ENCODE peak calls at places on chromosomes 4 and X, in six cellular contexts. One of them, this sample, is unnamed.

GRCh38 chr4:9969526-9970398 is 51.5 kb downstream of the SLC2A9 start:
- DNase-seq in Right ventricle myocardium inferior: no peak
- DNase-seq in omental fat pad: no peak
- DNase-seq in LoVo: no peak
- DNase-seq in activated CD4-positive, alpha-beta T cell treated with anti-CD3 and anti-CD28 coated beads, Interleukin-2, amount 10 ng/mL, durations not matched to agents 7 days and 5 days: peak
- DNase-seq in T-helper 2 cell: no peak
- DNase-seq in this sample: no peak

GRCh38 chr4:85825937-85826678 is 351.2 kb downstream of the ARHGAP24 start:
- DNase-seq in Right ventricle myocardium inferior: no peak
- DNase-seq in omental fat pad: no peak
- DNase-seq in LoVo: no peak
- DNase-seq in T-helper 2 cell: no peak
- DNase-seq in activated CD4-positive, alpha-beta T cell treated with anti-CD3 and anti-CD28 coated beads, Interleukin-2, amount 10 ng/mL, durations not matched to agents 7 days and 5 days: no peak
- DNase-seq in this sample: no peak

GRCh38 chr4:29970626-29971025 is 749.5 kb upstream of the PCDH7 start:
- DNase-seq in LoVo: no peak
- DNase-seq in Right ventricle myocardium inferior: no peak
- DNase-seq in activated CD4-positive, alpha-beta T cell treated with anti-CD3 and anti-CD28 coated beads, Interleukin-2, amount 10 ng/mL, durations not matched to agents 7 days and 5 days: no peak
- DNase-seq in omental fat pad: no peak
- DNase-seq in T-helper 2 cell: no peak
- DNase-seq in this sample: no peak

GRCh38 chr4:167868163-167868562 is 224.2 kb upstream of the ANXA10 start:
- DNase-seq in activated CD4-positive, alpha-beta T cell treated with anti-CD3 and anti-CD28 coated beads, Interleukin-2, amount 10 ng/mL, durations not matched to agents 7 days and 5 days: no peak
- DNase-seq in Right ventricle myocardium inferior: no peak
- DNase-seq in omental fat pad: no peak
- DNase-seq in LoVo: no peak
- DNase-seq in T-helper 2 cell: no peak
- DNase-seq in this sample: no peak

GRCh38 chr4:47238697-47239096 is 207.3 kb downstream of the GABRB1 start:
- DNase-seq in T-helper 2 cell: no peak
- DNase-seq in activated CD4-positive, alpha-beta T cell treated with anti-CD3 and anti-CD28 coated beads, Interleukin-2, amount 10 ng/mL, durations not matched to agents 7 days and 5 days: no peak
- DNase-seq in Right ventricle myocardium inferior: no peak
- DNase-seq in omental fat pad: no peak
- DNase-seq in LoVo: no peak
- DNase-seq in this sample: no peak

GRCh38 chrX:2828404-2829065 is at the start of gene GYG2:
- DNase-seq in LoVo: peak
- DNase-seq in omental fat pad: no peak
- DNase-seq in Right ventricle myocardium inferior: peak
- DNase-seq in T-helper 2 cell: no peak
- DNase-seq in activated CD4-positive, alpha-beta T cell treated with anti-CD3 and anti-CD28 coated beads, Interleukin-2, amount 10 ng/mL, durations not matched to agents 7 days and 5 days: no peak
- DNase-seq in this sample: no peak

GRCh38 chr4:153022233-153022632 is 86.1 kb downstream of the FHDC1 start:
- DNase-seq in Right ventricle myocardium inferior: no peak
- DNase-seq in omental fat pad: no peak
- DNase-seq in T-helper 2 cell: no peak
- DNase-seq in LoVo: no peak
- DNase-seq in activated CD4-positive, alpha-beta T cell treated with anti-CD3 and anti-CD28 coated beads, Interleukin-2, amount 10 ng/mL, durations not matched to agents 7 days and 5 days: no peak
- DNase-seq in this sample: no peak

GRCh38 chr4:110998308-110998707 is 375.4 kb upstream of the PITX2 start:
- DNase-seq in T-helper 2 cell: no peak
- DNase-seq in omental fat pad: no peak
- DNase-seq in Right ventricle myocardium inferior: no peak
- DNase-seq in activated CD4-positive, alpha-beta T cell treated with anti-CD3 and anti-CD28 coated beads, Interleukin-2, amount 10 ng/mL, durations not matched to agents 7 days and 5 days: no peak
- DNase-seq in LoVo: no peak
- DNase-seq in this sample: no peak

GRCh38 chrX:152850465-152850864 is 19.6 kb downstream of the NSDHL start:
- DNase-seq in activated CD4-positive, alpha-beta T cell treated with anti-CD3 and anti-CD28 coated beads, Interleukin-2, amount 10 ng/mL, durations not matched to agents 7 days and 5 days: no peak
- DNase-seq in Right ventricle myocardium inferior: no peak
- DNase-seq in omental fat pad: no peak
- DNase-seq in LoVo: no peak
- DNase-seq in T-helper 2 cell: no peak
- DNase-seq in this sample: no peak

GRCh38 chr4:26858035-26858918 is 2.4 kb upstream of the STIM2 start:
- DNase-seq in LoVo: no peak
- DNase-seq in Right ventricle myocardium inferior: no peak
- DNase-seq in activated CD4-positive, alpha-beta T cell treated with anti-CD3 and anti-CD28 coated beads, Interleukin-2, amount 10 ng/mL, durations not matched to agents 7 days and 5 days: no peak
- DNase-seq in omental fat pad: no peak
- DNase-seq in T-helper 2 cell: no peak
- DNase-seq in this sample: no peak

GRCh38 chrX:40908026-40908425 is 172.7 kb upstream of the MED14 start:
- DNase-seq in LoVo: no peak
- DNase-seq in activated CD4-positive, alpha-beta T cell treated with anti-CD3 and anti-CD28 coated beads, Interleukin-2, amount 10 ng/mL, durations not matched to agents 7 days and 5 days: no peak
- DNase-seq in T-helper 2 cell: no peak
- DNase-seq in Right ventricle myocardium inferior: no peak
- DNase-seq in omental fat pad: no peak
- DNase-seq in this sample: no peak

GRCh38 chrX:11148401-11148800 is 37.3 kb downstream of the HCCS start:
- DNase-seq in LoVo: no peak
- DNase-seq in activated CD4-positive, alpha-beta T cell treated with anti-CD3 and anti-CD28 coated beads, Interleukin-2, amount 10 ng/mL, durations not matched to agents 7 days and 5 days: no peak
- DNase-seq in omental fat pad: no peak
- DNase-seq in Right ventricle myocardium inferior: no peak
- DNase-seq in T-helper 2 cell: no peak
- DNase-seq in this sample: no peak

GRCh38 chrX:21225643-21226042 is 148.6 kb upstream of the CNKSR2 start:
- DNase-seq in activated CD4-positive, alpha-beta T cell treated with anti-CD3 and anti-CD28 coated beads, Interleukin-2, amount 10 ng/mL, durations not matched to agents 7 days and 5 days: no peak
- DNase-seq in LoVo: no peak
- DNase-seq in omental fat pad: no peak
- DNase-seq in T-helper 2 cell: no peak
- DNase-seq in Right ventricle myocardium inferior: no peak
- DNase-seq in this sample: no peak

GRCh38 chrX:14528629-14529287 is 578 bp upstream of the GLRA2 start:
- DNase-seq in Right ventricle myocardium inferior: peak
- DNase-seq in LoVo: peak
- DNase-seq in omental fat pad: peak
- DNase-seq in activated CD4-positive, alpha-beta T cell treated with anti-CD3 and anti-CD28 coated beads, Interleukin-2, amount 10 ng/mL, durations not matched to agents 7 days and 5 days: peak
- DNase-seq in T-helper 2 cell: no peak
- DNase-seq in this sample: no peak

GRCh38 chr4:2862528-2862927 is 18.9 kb downstream of the ADD1 start:
- DNase-seq in activated CD4-positive, alpha-beta T cell treated with anti-CD3 and anti-CD28 coated beads, Interleukin-2, amount 10 ng/mL, durations not matched to agents 7 days and 5 days: no peak
- DNase-seq in LoVo: peak
- DNase-seq in omental fat pad: no peak
- DNase-seq in T-helper 2 cell: no peak
- DNase-seq in Right ventricle myocardium inferior: no peak
- DNase-seq in this sample: no peak

GRCh38 chrX:68822641-68823410 is 6.0 kb upstream of the EFNB1 start:
- DNase-seq in LoVo: peak
- DNase-seq in Right ventricle myocardium inferior: no peak
- DNase-seq in omental fat pad: no peak
- DNase-seq in T-helper 2 cell: no peak
- DNase-seq in activated CD4-positive, alpha-beta T cell treated with anti-CD3 and anti-CD28 coated beads, Interleukin-2, amount 10 ng/mL, durations not matched to agents 7 days and 5 days: no peak
- DNase-seq in this sample: no peak

GRCh38 chrX:28988246-28988645 is 401.0 kb downstream of the IL1RAPL1 start:
- DNase-seq in Right ventricle myocardium inferior: no peak
- DNase-seq in omental fat pad: no peak
- DNase-seq in activated CD4-positive, alpha-beta T cell treated with anti-CD3 and anti-CD28 coated beads, Interleukin-2, amount 10 ng/mL, durations not matched to agents 7 days and 5 days: no peak
- DNase-seq in T-helper 2 cell: no peak
- DNase-seq in LoVo: no peak
- DNase-seq in this sample: no peak

GRCh38 chrX:39261446-39262147 is 460.3 kb downstream of the MID1IP1 start:
- DNase-seq in LoVo: peak
- DNase-seq in activated CD4-positive, alpha-beta T cell treated with anti-CD3 and anti-CD28 coated beads, Interleukin-2, amount 10 ng/mL, durations not matched to agents 7 days and 5 days: peak
- DNase-seq in Right ventricle myocardium inferior: no peak
- DNase-seq in T-helper 2 cell: no peak
- DNase-seq in omental fat pad: no peak
- DNase-seq in this sample: no peak

GRCh38 chr4:39046243-39046642 is 14.0 kb upstream of the TMEM156 start:
- DNase-seq in Right ventricle myocardium inferior: no peak
- DNase-seq in activated CD4-positive, alpha-beta T cell treated with anti-CD3 and anti-CD28 coated beads, Interleukin-2, amount 10 ng/mL, durations not matched to agents 7 days and 5 days: no peak
- DNase-seq in omental fat pad: no peak
- DNase-seq in LoVo: no peak
- DNase-seq in T-helper 2 cell: no peak
- DNase-seq in this sample: no peak

GRCh38 chrX:39905475-39905889 is 192.3 kb downstream of the BCOR start:
- DNase-seq in T-helper 2 cell: no peak
- DNase-seq in omental fat pad: no peak
- DNase-seq in activated CD4-positive, alpha-beta T cell treated with anti-CD3 and anti-CD28 coated beads, Interleukin-2, amount 10 ng/mL, durations not matched to agents 7 days and 5 days: no peak
- DNase-seq in Right ventricle myocardium inferior: no peak
- DNase-seq in LoVo: no peak
- DNase-seq in this sample: no peak

GRCh38 chr4:8050555-8051206 is 107.9 kb downstream of the ABLIM2 start:
- DNase-seq in omental fat pad: no peak
- DNase-seq in Right ventricle myocardium inferior: peak
- DNase-seq in LoVo: no peak
- DNase-seq in T-helper 2 cell: no peak
- DNase-seq in activated CD4-positive, alpha-beta T cell treated with anti-CD3 and anti-CD28 coated beads, Interleukin-2, amount 10 ng/mL, durations not matched to agents 7 days and 5 days: no peak
- DNase-seq in this sample: no peak

GRCh38 chrX:10741003-10741402 is 120.6 kb upstream of the MID1 start:
- DNase-seq in T-helper 2 cell: no peak
- DNase-seq in LoVo: no peak
- DNase-seq in omental fat pad: no peak
- DNase-seq in activated CD4-positive, alpha-beta T cell treated with anti-CD3 and anti-CD28 coated beads, Interleukin-2, amount 10 ng/mL, durations not matched to agents 7 days and 5 days: no peak
- DNase-seq in Right ventricle myocardium inferior: no peak
- DNase-seq in this sample: no peak

GRCh38 chrX:119654112-119654531 is 38.8 kb downstream of the SEPTIN6 start:
- DNase-seq in LoVo: no peak
- DNase-seq in Right ventricle myocardium inferior: peak
- DNase-seq in omental fat pad: no peak
- DNase-seq in activated CD4-positive, alpha-beta T cell treated with anti-CD3 and anti-CD28 coated beads, Interleukin-2, amount 10 ng/mL, durations not matched to agents 7 days and 5 days: no peak
- DNase-seq in T-helper 2 cell: no peak
- DNase-seq in this sample: no peak

GRCh38 chr4:40722576-40723161 is 27.1 kb upstream of the NSUN7 start:
- DNase-seq in activated CD4-positive, alpha-beta T cell treated with anti-CD3 and anti-CD28 coated beads, Interleukin-2, amount 10 ng/mL, durations not matched to agents 7 days and 5 days: peak
- DNase-seq in T-helper 2 cell: no peak
- DNase-seq in omental fat pad: no peak
- DNase-seq in Right ventricle myocardium inferior: no peak
- DNase-seq in LoVo: no peak
- DNase-seq in this sample: peak

GRCh38 chr4:142567620-142568451 is 278.3 kb downstream of the INPP4B start:
- DNase-seq in Right ventricle myocardium inferior: no peak
- DNase-seq in T-helper 2 cell: no peak
- DNase-seq in omental fat pad: no peak
- DNase-seq in activated CD4-positive, alpha-beta T cell treated with anti-CD3 and anti-CD28 coated beads, Interleukin-2, amount 10 ng/mL, durations not matched to agents 7 days and 5 days: no peak
- DNase-seq in LoVo: peak
- DNase-seq in this sample: no peak